ENCODE peak calls at places on chromosomes 6 and 20, in seven cellular contexts. One of them, this sample, is unnamed.

GRCh38 chr6:31016659-31017299 is 6.5 kb downstream of the MUC22 start:
- DNase-seq in stomach: no peak
- DNase-seq in endothelial cell: no peak
- DNase-seq in mucosa of descending colon: no peak
- DNase-seq in dorsolateral prefrontal cortex: no peak
- DNase-seq in heart right ventricle: no peak
- DNase-seq in foreskin fibroblast: no peak
- DNase-seq in this sample: no peak

GRCh38 chr6:14396826-14397517 is 279.4 kb downstream of the CD83 start:
- DNase-seq in stomach: peak
- DNase-seq in endothelial cell: no peak
- DNase-seq in mucosa of descending colon: peak
- DNase-seq in dorsolateral prefrontal cortex: no peak
- DNase-seq in heart right ventricle: no peak
- DNase-seq in foreskin fibroblast: peak
- DNase-seq in this sample: peak

GRCh38 chr6:36753671-36754485 is 56.3 kb downstream of the RAB44 start:
- DNase-seq in stomach: no peak
- DNase-seq in endothelial cell: no peak
- DNase-seq in mucosa of descending colon: no peak
- DNase-seq in dorsolateral prefrontal cortex: no peak
- DNase-seq in heart right ventricle: no peak
- DNase-seq in foreskin fibroblast: no peak
- DNase-seq in this sample: no peak

GRCh38 chr20:50380697-50381040 is 129.5 kb upstream of the PTPN1 start:
- DNase-seq in stomach: peak
- DNase-seq in endothelial cell: no peak
- DNase-seq in mucosa of descending colon: peak
- DNase-seq in dorsolateral prefrontal cortex: no peak
- DNase-seq in heart right ventricle: no peak
- DNase-seq in foreskin fibroblast: peak
- DNase-seq in this sample: no peak

GRCh38 chr20:17587831-17588230 is 18.0 kb downstream of the DSTN start:
- DNase-seq in stomach: no peak
- DNase-seq in endothelial cell: no peak
- DNase-seq in mucosa of descending colon: no peak
- DNase-seq in dorsolateral prefrontal cortex: no peak
- DNase-seq in heart right ventricle: no peak
- DNase-seq in foreskin fibroblast: no peak
- DNase-seq in this sample: no peak

GRCh38 chr20:5863040-5863811 is 87.1 kb downstream of the TRMT6 start:
- DNase-seq in stomach: no peak
- DNase-seq in endothelial cell: no peak
- DNase-seq in mucosa of descending colon: no peak
- DNase-seq in dorsolateral prefrontal cortex: no peak
- DNase-seq in heart right ventricle: peak
- DNase-seq in foreskin fibroblast: peak
- DNase-seq in this sample: no peak

GRCh38 chr20:14712302-14712739 is 374.9 kb upstream of the FLRT3 start:
- DNase-seq in stomach: no peak
- DNase-seq in endothelial cell: no peak
- DNase-seq in mucosa of descending colon: no peak
- DNase-seq in dorsolateral prefrontal cortex: no peak
- DNase-seq in heart right ventricle: no peak
- DNase-seq in foreskin fibroblast: peak
- DNase-seq in this sample: no peak

GRCh38 chr6:132114201-132114860 is 163.2 kb upstream of the CCN2 start:
- DNase-seq in stomach: no peak
- DNase-seq in endothelial cell: no peak
- DNase-seq in mucosa of descending colon: no peak
- DNase-seq in dorsolateral prefrontal cortex: no peak
- DNase-seq in heart right ventricle: no peak
- DNase-seq in foreskin fibroblast: no peak
- DNase-seq in this sample: no peak

GRCh38 chr6:74735304-74735703 is 470.5 kb downstream of the COL12A1 start:
- DNase-seq in stomach: no peak
- DNase-seq in endothelial cell: no peak
- DNase-seq in mucosa of descending colon: no peak
- DNase-seq in dorsolateral prefrontal cortex: no peak
- DNase-seq in heart right ventricle: no peak
- DNase-seq in foreskin fibroblast: peak
- DNase-seq in this sample: no peak

DNA sequence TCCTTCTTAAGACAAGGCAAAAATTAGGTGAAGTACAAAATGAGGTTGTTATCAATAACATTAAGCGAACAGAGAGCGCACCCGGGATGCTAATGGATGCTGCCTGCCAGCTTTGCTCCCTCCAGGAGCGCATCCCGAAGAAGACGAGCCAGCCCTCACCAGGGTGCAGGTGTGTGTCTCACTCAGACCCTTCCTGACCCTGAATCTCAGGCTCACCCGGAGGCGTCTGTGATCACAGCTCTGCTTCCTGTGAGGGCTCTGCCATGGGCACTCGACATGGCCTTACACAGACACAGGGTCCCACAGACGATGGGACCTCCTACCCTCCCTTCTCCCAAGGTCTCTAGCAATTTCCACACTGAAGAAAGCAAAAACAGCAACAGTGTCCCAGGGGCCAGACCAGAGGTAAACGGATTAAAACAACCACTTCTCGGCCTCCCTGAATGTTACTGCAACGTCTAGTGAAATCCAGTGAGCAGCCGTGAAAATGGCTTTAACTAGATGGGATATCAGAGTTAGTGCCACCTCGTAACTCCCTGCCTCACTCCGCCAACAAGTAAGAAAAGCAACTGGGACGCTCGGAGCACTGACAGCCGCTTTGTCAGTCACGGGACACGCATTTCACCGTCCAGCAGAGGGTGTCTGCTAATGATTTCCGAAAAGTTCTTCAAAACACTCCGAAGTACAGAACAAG is 11.7 kb downstream of the ZBTB46 start:
- DNase-seq in stomach: no peak
- DNase-seq in endothelial cell: no peak
- DNase-seq in mucosa of descending colon: no peak
- DNase-seq in dorsolateral prefrontal cortex: no peak
- DNase-seq in heart right ventricle: no peak
- DNase-seq in foreskin fibroblast: peak
- DNase-seq in this sample: no peak
- TF ChIP-seq CTCF in stomach: peak
- TF ChIP-seq CTCF in endothelial cell: no peak
- TF ChIP-seq CTCF in mucosa of descending colon: no peak
- TF ChIP-seq CTCF in dorsolateral prefrontal cortex: no peak
- TF ChIP-seq CTCF in heart right ventricle: peak
- TF ChIP-seq CTCF in foreskin fibroblast: no peak
- TF ChIP-seq CTCF in this sample: no peak

GRCh38 chr20:61753987-61754956 is 311.4 kb downstream of the TAF4 start:
- DNase-seq in stomach: no peak
- DNase-seq in endothelial cell: no peak
- DNase-seq in mucosa of descending colon: no peak
- DNase-seq in dorsolateral prefrontal cortex: no peak
- DNase-seq in heart right ventricle: no peak
- DNase-seq in foreskin fibroblast: no peak
- DNase-seq in this sample: no peak
- TF ChIP-seq CTCF in stomach: no peak
- TF ChIP-seq CTCF in endothelial cell: no peak
- TF ChIP-seq CTCF in mucosa of descending colon: no peak
- TF ChIP-seq CTCF in dorsolateral prefrontal cortex: no peak
- TF ChIP-seq CTCF in heart right ventricle: no peak
- TF ChIP-seq CTCF in foreskin fibroblast: no peak
- TF ChIP-seq CTCF in this sample: no peak

GRCh38 chr20:38726849-38727601 is 2.7 kb downstream of the SLC32A1 start:
- DNase-seq in stomach: no peak
- DNase-seq in endothelial cell: peak
- DNase-seq in mucosa of descending colon: no peak
- DNase-seq in dorsolateral prefrontal cortex: no peak
- DNase-seq in heart right ventricle: no peak
- DNase-seq in foreskin fibroblast: no peak
- DNase-seq in this sample: peak
- TF ChIP-seq CTCF in stomach: no peak
- TF ChIP-seq CTCF in endothelial cell: peak
- TF ChIP-seq CTCF in mucosa of descending colon: no peak
- TF ChIP-seq CTCF in dorsolateral prefrontal cortex: peak
- TF ChIP-seq CTCF in heart right ventricle: peak
- TF ChIP-seq CTCF in foreskin fibroblast: no peak
- TF ChIP-seq CTCF in this sample: peak

DNA sequence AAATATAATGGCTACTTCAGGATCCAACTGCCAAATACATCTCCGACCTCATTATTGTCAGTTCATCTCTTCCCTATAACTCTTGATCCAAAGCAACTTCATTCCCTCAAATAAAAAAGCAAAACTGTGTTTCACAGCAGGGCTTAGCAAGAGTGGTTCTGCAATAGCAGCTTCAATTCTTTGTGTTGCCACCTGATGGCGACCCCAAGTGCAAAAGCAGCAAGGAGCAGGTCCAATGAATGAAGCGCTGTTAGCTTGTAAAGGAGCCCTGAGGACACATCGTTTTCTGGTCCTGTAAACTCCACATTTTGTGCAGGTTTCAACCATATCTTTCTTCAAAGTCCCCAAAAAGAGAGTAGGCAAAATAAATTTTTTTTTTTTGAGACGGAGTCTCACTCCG is 19.6 kb downstream of the RTN4IP1 start:
- DNase-seq in stomach: no peak
- DNase-seq in endothelial cell: peak
- DNase-seq in mucosa of descending colon: no peak
- DNase-seq in dorsolateral prefrontal cortex: no peak
- DNase-seq in heart right ventricle: no peak
- DNase-seq in foreskin fibroblast: no peak
- DNase-seq in this sample: no peak
- TF ChIP-seq CTCF in stomach: no peak
- TF ChIP-seq CTCF in endothelial cell: peak
- TF ChIP-seq CTCF in mucosa of descending colon: no peak
- TF ChIP-seq CTCF in dorsolateral prefrontal cortex: no peak
- TF ChIP-seq CTCF in heart right ventricle: peak
- TF ChIP-seq CTCF in foreskin fibroblast: peak
- TF ChIP-seq CTCF in this sample: peak

GRCh38 chr6:4914412-4915159 is 89.3 kb downstream of the RPP40 start:
- DNase-seq in stomach: no peak
- DNase-seq in endothelial cell: no peak
- DNase-seq in mucosa of descending colon: no peak
- DNase-seq in dorsolateral prefrontal cortex: no peak
- DNase-seq in heart right ventricle: no peak
- DNase-seq in foreskin fibroblast: peak
- DNase-seq in this sample: no peak

GRCh38 chr6:4910060-4910746 is 93.6 kb downstream of the RPP40 start:
- DNase-seq in stomach: peak
- DNase-seq in endothelial cell: no peak
- DNase-seq in mucosa of descending colon: no peak
- DNase-seq in dorsolateral prefrontal cortex: no peak
- DNase-seq in heart right ventricle: no peak
- DNase-seq in foreskin fibroblast: no peak
- DNase-seq in this sample: no peak

GRCh38 chr6:4913705-4914411 is 90.0 kb downstream of the RPP40 start:
- DNase-seq in stomach: peak
- DNase-seq in endothelial cell: no peak
- DNase-seq in mucosa of descending colon: no peak
- DNase-seq in dorsolateral prefrontal cortex: no peak
- DNase-seq in heart right ventricle: no peak
- DNase-seq in foreskin fibroblast: no peak
- DNase-seq in this sample: no peak

GRCh38 chr6:4909063-4909645 is 94.7 kb downstream of the RPP40 start:
- DNase-seq in stomach: no peak
- DNase-seq in endothelial cell: no peak
- DNase-seq in mucosa of descending colon: no peak
- DNase-seq in dorsolateral prefrontal cortex: no peak
- DNase-seq in heart right ventricle: no peak
- DNase-seq in foreskin fibroblast: no peak
- DNase-seq in this sample: no peak

GRCh38 chr6:4912559-4912958 is 91.3 kb downstream of the RPP40 start:
- DNase-seq in stomach: no peak
- DNase-seq in endothelial cell: no peak
- DNase-seq in mucosa of descending colon: no peak
- DNase-seq in dorsolateral prefrontal cortex: no peak
- DNase-seq in heart right ventricle: no peak
- DNase-seq in foreskin fibroblast: no peak
- DNase-seq in this sample: no peak
- TF ChIP-seq CTCF in stomach: no peak
- TF ChIP-seq CTCF in endothelial cell: no peak
- TF ChIP-seq CTCF in mucosa of descending colon: no peak
- TF ChIP-seq CTCF in dorsolateral prefrontal cortex: no peak
- TF ChIP-seq CTCF in heart right ventricle: no peak
- TF ChIP-seq CTCF in foreskin fibroblast: no peak
- TF ChIP-seq CTCF in this sample: no peak

This sample was measured in GM13976.